ENCODE peak calls at places on chromosome 10, in ten cellular contexts. One of them, this sample, is unnamed.

GRCh38 chr10:131006458-131007256 is 304.9 kb downstream of the TCERG1L start:
- DNase-seq in mammary epithelial cell: no peak
- DNase-seq in heart right ventricle: no peak
- DNase-seq in EL: no peak
- DNase-seq in heart left ventricle: no peak
- DNase-seq in astrocyte: no peak
- DNase-seq in HEK293T: no peak
- DNase-seq in left cardiac atrium: no peak
- DNase-seq in kidney: no peak
- DNase-seq in GM19239: no peak
- DNase-seq in this sample: no peak

GRCh38 chr10:60848126-60848525 is 69.8 kb downstream of the CDK1 start:
- DNase-seq in mammary epithelial cell: no peak
- DNase-seq in heart right ventricle: peak; percentile 69
- DNase-seq in EL: peak; percentile 56
- DNase-seq in heart left ventricle: peak; percentile 61
- DNase-seq in astrocyte: peak; percentile 12
- DNase-seq in HEK293T: no peak
- DNase-seq in left cardiac atrium: no peak
- DNase-seq in kidney: no peak
- DNase-seq in GM19239: no peak
- DNase-seq in this sample: no peak

GRCh38 chr10:68192113-68192512 is 39.8 kb downstream of the ATOH7 start:
- DNase-seq in mammary epithelial cell: peak; percentile 55
- DNase-seq in heart right ventricle: no peak
- DNase-seq in EL: peak; percentile 29
- DNase-seq in heart left ventricle: no peak
- DNase-seq in astrocyte: peak; percentile 8
- DNase-seq in HEK293T: no peak
- DNase-seq in left cardiac atrium: no peak
- DNase-seq in kidney: no peak
- DNase-seq in GM19239: no peak
- DNase-seq in this sample: no peak

GRCh38 chr10:42754155-42755027 is 28.2 kb upstream of the BMS1 start:
- DNase-seq in mammary epithelial cell: no peak
- DNase-seq in heart right ventricle: peak; percentile 21
- DNase-seq in EL: peak; percentile 6
- DNase-seq in heart left ventricle: peak; percentile 57
- DNase-seq in astrocyte: no peak
- DNase-seq in HEK293T: peak; percentile 39
- DNase-seq in left cardiac atrium: peak; percentile 49
- DNase-seq in kidney: peak; percentile 84
- DNase-seq in GM19239: no peak
- DNase-seq in this sample: peak; percentile 32

GRCh38 chr10:15585303-15585715 is 134.4 kb downstream of the ITGA8 start:
- DNase-seq in mammary epithelial cell: peak; percentile 20
- DNase-seq in heart right ventricle: peak; percentile 46
- DNase-seq in EL: peak; percentile 73
- DNase-seq in heart left ventricle: peak; percentile 52
- DNase-seq in astrocyte: no peak
- DNase-seq in HEK293T: peak; percentile 84
- DNase-seq in left cardiac atrium: peak; percentile 67
- DNase-seq in kidney: peak; percentile 76
- DNase-seq in GM19239: peak; percentile 19
- DNase-seq in this sample: peak; percentile 63

GRCh38 chr10:124695259-124695658 is 48.9 kb downstream of the FAM53B start:
- DNase-seq in mammary epithelial cell: no peak
- DNase-seq in heart right ventricle: no peak
- DNase-seq in EL: no peak
- DNase-seq in heart left ventricle: no peak
- DNase-seq in astrocyte: no peak
- DNase-seq in HEK293T: no peak
- DNase-seq in left cardiac atrium: no peak
- DNase-seq in kidney: no peak
- DNase-seq in GM19239: no peak
- DNase-seq in this sample: no peak

GRCh38 chr10:130575756-130576285 is 439.6 kb downstream of the GLRX3 start:
- DNase-seq in mammary epithelial cell: no peak
- DNase-seq in heart right ventricle: no peak
- DNase-seq in EL: no peak
- DNase-seq in heart left ventricle: no peak
- DNase-seq in astrocyte: no peak
- DNase-seq in HEK293T: no peak
- DNase-seq in left cardiac atrium: no peak
- DNase-seq in kidney: peak; percentile 15
- DNase-seq in GM19239: no peak
- DNase-seq in this sample: no peak

GRCh38 chr10:122181055-122181732 is 89.9 kb upstream of the BTBD16 start:
- DNase-seq in mammary epithelial cell: peak; percentile 12
- DNase-seq in heart right ventricle: no peak
- DNase-seq in EL: peak; percentile 63
- DNase-seq in heart left ventricle: no peak
- DNase-seq in astrocyte: peak; percentile 67
- DNase-seq in HEK293T: no peak
- DNase-seq in left cardiac atrium: no peak
- DNase-seq in kidney: peak; percentile 0
- DNase-seq in GM19239: no peak
- DNase-seq in this sample: no peak

GRCh38 chr10:128631801-128632241 is 505.6 kb upstream of the MKI67 start:
- DNase-seq in mammary epithelial cell: peak; percentile 20
- DNase-seq in heart right ventricle: peak; percentile 41
- DNase-seq in EL: no peak
- DNase-seq in heart left ventricle: no peak
- DNase-seq in astrocyte: no peak
- DNase-seq in HEK293T: no peak
- DNase-seq in left cardiac atrium: no peak
- DNase-seq in kidney: no peak
- DNase-seq in GM19239: no peak
- DNase-seq in this sample: peak; percentile 31

GRCh38 chr10:12697741-12698140 is 303.8 kb downstream of the CCDC3 start:
- DNase-seq in mammary epithelial cell: no peak
- DNase-seq in heart right ventricle: no peak
- DNase-seq in EL: no peak
- DNase-seq in heart left ventricle: no peak
- DNase-seq in astrocyte: no peak
- DNase-seq in HEK293T: no peak
- DNase-seq in left cardiac atrium: no peak
- DNase-seq in kidney: no peak
- DNase-seq in GM19239: no peak
- DNase-seq in this sample: no peak

GRCh38 chr10:90920986-90921643 is at the start of gene ANKRD1:
- DNase-seq in mammary epithelial cell: peak; percentile 75
- DNase-seq in heart right ventricle: peak; percentile 73
- DNase-seq in EL: peak; percentile 98
- DNase-seq in heart left ventricle: peak; percentile 69
- DNase-seq in astrocyte: peak; percentile 95
- DNase-seq in HEK293T: peak; percentile 16
- DNase-seq in left cardiac atrium: peak; percentile 48
- DNase-seq in kidney: no peak
- DNase-seq in GM19239: no peak
- DNase-seq in this sample: no peak

GRCh38 chr10:103590060-103590459 is 96.6 kb downstream of the NEURL1 start:
- DNase-seq in mammary epithelial cell: no peak
- DNase-seq in heart right ventricle: no peak
- DNase-seq in EL: no peak
- DNase-seq in heart left ventricle: no peak
- DNase-seq in astrocyte: no peak
- DNase-seq in HEK293T: no peak
- DNase-seq in left cardiac atrium: no peak
- DNase-seq in kidney: no peak
- DNase-seq in GM19239: no peak
- DNase-seq in this sample: no peak

GRCh38 chr10:23053036-23053435 is 42.3 kb upstream of the MSRB2 start:
- DNase-seq in mammary epithelial cell: peak; percentile 68
- DNase-seq in heart right ventricle: no peak
- DNase-seq in EL: no peak
- DNase-seq in heart left ventricle: no peak
- DNase-seq in astrocyte: no peak
- DNase-seq in HEK293T: no peak
- DNase-seq in left cardiac atrium: no peak
- DNase-seq in kidney: no peak
- DNase-seq in GM19239: no peak
- DNase-seq in this sample: no peak

GRCh38 chr10:55214608-55215007 is 413.6 kb upstream of the PCDH15 start:
- DNase-seq in mammary epithelial cell: no peak
- DNase-seq in heart right ventricle: no peak
- DNase-seq in EL: no peak
- DNase-seq in heart left ventricle: no peak
- DNase-seq in astrocyte: no peak
- DNase-seq in HEK293T: no peak
- DNase-seq in left cardiac atrium: no peak
- DNase-seq in kidney: no peak
- DNase-seq in GM19239: no peak
- DNase-seq in this sample: no peak

GRCh38 chr10:101481256-101481655 is 106.8 kb downstream of the POLL start:
- DNase-seq in mammary epithelial cell: no peak
- DNase-seq in heart right ventricle: no peak
- DNase-seq in EL: no peak
- DNase-seq in heart left ventricle: no peak
- DNase-seq in astrocyte: no peak
- DNase-seq in HEK293T: no peak
- DNase-seq in left cardiac atrium: no peak
- DNase-seq in kidney: no peak
- DNase-seq in GM19239: no peak
- DNase-seq in this sample: no peak

GRCh38 chr10:35040761-35041501 is 49.2 kb downstream of the CUL2 start:
- DNase-seq in mammary epithelial cell: peak; percentile 46
- DNase-seq in heart right ventricle: no peak
- DNase-seq in EL: peak; percentile 78
- DNase-seq in heart left ventricle: no peak
- DNase-seq in astrocyte: peak; percentile 72
- DNase-seq in HEK293T: peak; percentile 5
- DNase-seq in left cardiac atrium: no peak
- DNase-seq in kidney: no peak
- DNase-seq in GM19239: no peak
- DNase-seq in this sample: no peak